ENCODE peak calls at places on chromosomes 5 and 9, in ten cellular contexts. M, K, L, R, G, H, S, C, Q and I are unnamed samples.

GRCh38 chr5:252546-252945 is 18.9 kb upstream of the PDCD6 start:
- DNase-seq in L (no peak), G (no peak), R (no peak), C (no peak), Q (no peak), S (no peak), H (no peak), M (no peak), K (no peak), I (no peak)

GRCh38 chr5:13921573-13921972 is 22.9 kb downstream of the DNAH5 start:
- DNase-seq in H (no peak), M (no peak), L (no peak), K (no peak), R (no peak), G (no peak), Q (peak), C (no peak), S (peak), I (no peak)

GRCh38 chr9:4443439-4443838 is 46.8 kb upstream of the SLC1A1 start:
- DNase-seq in C (no peak), S (no peak), Q (no peak), G (no peak), R (no peak), K (no peak), L (no peak), M (no peak), H (no peak), I (no peak)

GRCh38 chr9:2849943-2850342 is 6.0 kb upstream of the PUM3 start:
- DNase-seq in C (no peak), K (no peak), H (no peak), G (no peak), L (no peak), Q (no peak), S (no peak), M (no peak), R (no peak), I (no peak)

GRCh38 chr5:134554319-134555222 is 29.1 kb downstream of the JADE2 start:
- DNase-seq in C (no peak), G (peak), S (peak), M (peak), L (peak), Q (peak), H (peak), K (no peak), R (peak), I (no peak)

GRCh38 chr5:97142521-97143254 is at the start of gene LIX1:
- DNase-seq in L (no peak), C (peak), H (no peak), K (no peak), G (peak), Q (peak), M (no peak), R (no peak), S (peak), I (no peak)

GRCh38 chr5:78755822-78756429 is 107.4 kb upstream of the LHFPL2 start:
- DNase-seq in S (no peak), L (no peak), Q (peak), H (no peak), C (no peak), R (no peak), G (no peak), M (no peak), K (no peak), I (no peak)

GRCh38 chr5:140295414-140295813 is 7.5 kb downstream of the PFDN1 start:
- DNase-seq in Q (peak), L (peak), M (no peak), R (peak), G (peak), K (no peak), H (no peak), S (peak), C (no peak), I (no peak)

GRCh38 chr9:110591526-110591925 is 12.0 kb upstream of the SVEP1 start:
- DNase-seq in H (no peak), S (peak), R (no peak), K (no peak), Q (peak), C (no peak), G (no peak), M (no peak), L (no peak), I (no peak)

GRCh38 chr9:79763861-79764260 is 192.1 kb downstream of the TLE4 start:
- DNase-seq in C (no peak), G (peak), M (peak), H (no peak), S (no peak), Q (no peak), L (peak), K (no peak), R (peak), I (no peak)

GRCh38 chr5:119578937-119579336 is 50.4 kb upstream of the FAM170A start:
- DNase-seq in L (no peak), Q (peak), H (no peak), R (no peak), C (no peak), S (peak), K (no peak), G (peak), M (no peak), I (peak)

GRCh38 chr5:92380069-92380770 is 997.1 kb upstream of the ARRDC3 start:
- DNase-seq in G (peak), M (no peak), K (no peak), H (no peak), C (no peak), L (no peak), R (no peak), Q (peak), S (no peak), I (no peak)